ENCODE peak calls at places on chromosomes 4 and X, in six cellular contexts. K is mesenchymal stem cell, D is neuronal stem cell, W is H9, A is H1, Z is IMR-90. F is an unnamed sample.

GRCh38 chr4:184395451-184395917 is 78.9 kb downstream of the IRF2 start:
- DNase-seq in K (no peak), D (no peak), W (no peak), A (no peak), Z (no peak), F (no peak)

GRCh38 chrX:118286066-118286758 is 59.7 kb upstream of the WDR44 start:
- DNase-seq in K (no peak), D (no peak), W (no peak), A (no peak), Z (no peak), F (no peak)

GRCh38 chrX:39857780-39858179 is 240.0 kb downstream of the BCOR start:
- DNase-seq in K (peak; percentile 12), D (no peak), W (no peak), A (no peak), Z (no peak), F (no peak)

GRCh38 chrX:10749113-10749512 is 128.7 kb upstream of the MID1 start:
- DNase-seq in K (no peak), D (no peak), W (no peak), A (no peak), Z (peak; percentile 14), F (peak; percentile 75)

GRCh38 chr4:48131736-48132135 is 2.3 kb downstream of the TXK start:
- DNase-seq in K (no peak), D (no peak), W (no peak), A (no peak), Z (no peak), F (peak; percentile 29)

GRCh38 chr4:183436417-183436816 is 8.0 kb upstream of the CDKN2AIP start:
- DNase-seq in K (no peak), D (no peak), W (peak; percentile 51), A (no peak), Z (no peak), F (no peak)

GRCh38 chrX:148658115-148658725 is 157.8 kb downstream of the AFF2 start:
- DNase-seq in K (no peak), D (no peak), W (no peak), A (no peak), Z (no peak), F (no peak)

GRCh38 chr4:10226756-10227155 is 110.2 kb upstream of the WDR1 start:
- DNase-seq in K (no peak), D (no peak), W (no peak), A (no peak), Z (no peak), F (peak; percentile 85)

DNA sequence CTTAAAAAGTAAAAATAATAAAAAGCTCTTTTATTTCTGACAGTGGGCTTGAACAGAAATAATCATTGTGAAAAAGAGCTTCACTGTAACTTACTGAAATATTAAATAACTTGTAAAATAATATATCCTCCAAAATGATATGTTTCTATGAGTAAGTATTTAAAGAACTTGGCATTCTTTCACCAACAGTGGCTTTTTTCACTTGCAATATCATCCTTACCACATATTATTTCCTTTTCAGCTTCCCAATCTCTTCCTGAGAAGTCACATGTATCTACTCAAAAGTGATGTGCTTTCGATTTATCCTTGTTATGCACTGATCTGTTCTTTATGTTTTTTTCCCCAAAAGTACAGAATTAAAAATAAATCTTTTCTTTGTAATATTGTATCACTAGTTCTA is 2.2 kb upstream of the PCDH18 start:
- DNase-seq in K (no peak), D (no peak), W (no peak), A (no peak), Z (no peak), F (no peak)
- H4K91ac ChIP-seq in K (no peak overlapping the region), D (no peak overlapping the region), W (no peak overlapping the region), A (no peak overlapping the region), Z (no peak overlapping the region), F (no peak overlapping the region)

GRCh38 chr4:79402452-79402851 is 5.6 kb downstream of the GK2 start:
- DNase-seq in K (no peak), D (no peak), W (no peak), A (no peak), Z (no peak), F (no peak)
- H2BK120ac ChIP-seq in K (no peak overlapping the region), D (no peak overlapping the region), W (no peak overlapping the region), A (no peak overlapping the region), Z (no peak overlapping the region), F (no peak overlapping the region)

GRCh38 chr4:95141376-95141775 is 383.6 kb downstream of the BMPR1B start:
- DNase-seq in K (no peak), D (no peak), W (no peak), A (no peak), Z (no peak), F (no peak)
- H3K4me2 ChIP-seq in K (no peak overlapping the region), D (no peak overlapping the region), W (no peak overlapping the region), A (no peak overlapping the region), Z (no peak overlapping the region), F (no peak overlapping the region)

DNA sequence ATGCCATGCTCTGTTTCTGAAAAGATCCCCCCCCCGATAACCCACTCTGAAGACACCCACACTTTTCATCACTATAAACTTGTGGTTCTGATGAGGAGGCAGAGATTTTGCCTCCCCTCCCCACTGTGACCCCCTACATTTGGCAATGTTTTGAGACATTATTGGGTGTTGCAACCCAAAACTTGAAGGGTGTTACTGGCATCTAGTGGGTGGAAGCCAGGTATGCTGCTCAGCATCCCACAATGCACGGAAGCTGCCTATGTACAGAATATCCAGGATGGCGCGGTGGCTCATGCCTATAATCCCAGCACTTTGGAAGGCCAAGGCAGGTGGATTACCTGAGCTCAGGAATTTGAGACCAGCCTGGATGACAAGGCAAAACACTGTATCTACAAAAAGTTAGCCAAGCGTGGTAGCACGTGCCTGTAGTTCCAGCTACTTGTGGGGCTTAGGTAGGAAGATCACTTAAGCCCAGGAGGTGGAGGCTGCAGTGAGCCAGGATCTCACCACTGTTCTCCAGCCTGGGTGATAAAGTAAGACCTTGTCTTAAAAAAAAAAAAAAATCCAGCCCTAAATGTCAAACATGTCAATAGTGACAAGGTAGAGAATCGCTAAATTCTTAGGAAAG is 87.3 kb downstream of the SCD5 start:
- DNase-seq in K (no peak), D (no peak), W (no peak), A (no peak), Z (no peak), F (no peak)
- H4K91ac ChIP-seq in K (peak overlapping the region; percentile 16), D (no peak overlapping the region), W (no peak overlapping the region), A (no peak overlapping the region), Z (no peak overlapping the region), F (no peak overlapping the region)

GRCh38 chr4:116705466-116705865 is 379.9 kb downstream of the TRAM1L1 start:
- DNase-seq in K (no peak), D (no peak), W (peak; percentile 27), A (no peak), Z (no peak), F (no peak)
- H2BK120ac ChIP-seq in K (no peak overlapping the region), D (no peak overlapping the region), W (no peak overlapping the region), A (no peak overlapping the region), Z (no peak overlapping the region), F (no peak overlapping the region)

DNA sequence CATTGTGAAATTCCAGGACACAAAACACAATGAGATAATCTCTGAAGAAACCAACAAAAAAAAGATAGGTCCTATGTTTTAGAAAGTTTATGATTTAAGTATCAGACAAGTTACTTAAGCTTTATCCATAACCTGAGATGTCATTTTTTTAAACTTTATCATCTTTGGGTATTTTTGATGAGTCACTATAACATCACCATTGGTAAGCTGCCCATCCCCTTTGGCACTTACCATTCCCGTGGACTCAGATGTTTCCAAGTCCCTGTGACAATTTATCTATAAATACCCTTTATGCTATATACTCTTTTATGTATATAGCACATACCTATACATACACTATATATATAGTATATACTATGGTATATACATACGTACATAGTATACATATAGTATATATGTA is 198.9 kb upstream of the GEMIN8 start:
- DNase-seq in K (no peak), D (no peak), W (no peak), A (no peak), Z (no peak), F (no peak)
- H3K4me2 ChIP-seq in K (no peak overlapping the region), D (no peak overlapping the region), W (no peak overlapping the region), A (no peak overlapping the region), Z (no peak overlapping the region), F (no peak overlapping the region)